ENCODE peak calls at places on chromosome 11, in seven cellular contexts. One of them, this sample, is unnamed.

GRCh38 chr11:103586756-103587155 is 449.7 kb upstream of the DDI1 start:
- DNase-seq in psoas muscle: no peak
- DNase-seq in substantia nigra: no peak
- DNase-seq in T47D: no peak
- DNase-seq in fibroblast of mammary gland: no peak
- DNase-seq in stimulated activated naive CD4-positive, alpha-beta T cell treated with Interleukin-2 at 50 U/mL for 16 hours: no peak
- DNase-seq in foreskin keratinocyte: no peak
- DNase-seq in this sample: no peak

GRCh38 chr11:31060880-31061279 is 308.7 kb downstream of the DCDC1 start:
- DNase-seq in stimulated activated naive CD4-positive, alpha-beta T cell treated with Interleukin-2 at 50 U/mL for 16 hours: no peak
- DNase-seq in fibroblast of mammary gland: peak
- DNase-seq in psoas muscle: no peak
- DNase-seq in substantia nigra: no peak
- DNase-seq in foreskin keratinocyte: no peak
- DNase-seq in T47D: peak
- DNase-seq in this sample: no peak

GRCh38 chr11:90134420-90135003 is at the start of gene NAALAD2:
- DNase-seq in substantia nigra: no peak
- DNase-seq in foreskin keratinocyte: no peak
- DNase-seq in psoas muscle: peak
- DNase-seq in stimulated activated naive CD4-positive, alpha-beta T cell treated with Interleukin-2 at 50 U/mL for 16 hours: no peak
- DNase-seq in T47D: no peak
- DNase-seq in fibroblast of mammary gland: peak
- DNase-seq in this sample: no peak

GRCh38 chr11:64384981-64385952 is 26.3 kb downstream of the RPS6KA4 start:
- DNase-seq in substantia nigra: no peak
- DNase-seq in T47D: peak
- DNase-seq in psoas muscle: no peak
- DNase-seq in foreskin keratinocyte: no peak
- DNase-seq in stimulated activated naive CD4-positive, alpha-beta T cell treated with Interleukin-2 at 50 U/mL for 16 hours: no peak
- DNase-seq in fibroblast of mammary gland: no peak
- DNase-seq in this sample: no peak

GRCh38 chr11:34275486-34275885 is 82.3 kb downstream of the ABTB2 start:
- DNase-seq in foreskin keratinocyte: no peak
- DNase-seq in stimulated activated naive CD4-positive, alpha-beta T cell treated with Interleukin-2 at 50 U/mL for 16 hours: no peak
- DNase-seq in T47D: peak
- DNase-seq in psoas muscle: no peak
- DNase-seq in substantia nigra: no peak
- DNase-seq in fibroblast of mammary gland: no peak
- DNase-seq in this sample: no peak

GRCh38 chr11:128779036-128779435 is 85.2 kb downstream of the FLI1 start:
- DNase-seq in T47D: no peak
- DNase-seq in substantia nigra: no peak
- DNase-seq in foreskin keratinocyte: no peak
- DNase-seq in stimulated activated naive CD4-positive, alpha-beta T cell treated with Interleukin-2 at 50 U/mL for 16 hours: no peak
- DNase-seq in fibroblast of mammary gland: peak
- DNase-seq in psoas muscle: no peak
- DNase-seq in this sample: no peak

GRCh38 chr11:128757235-128757711 is 63.4 kb downstream of the FLI1 start:
- DNase-seq in psoas muscle: no peak
- DNase-seq in fibroblast of mammary gland: peak
- DNase-seq in T47D: no peak
- DNase-seq in stimulated activated naive CD4-positive, alpha-beta T cell treated with Interleukin-2 at 50 U/mL for 16 hours: peak
- DNase-seq in foreskin keratinocyte: no peak
- DNase-seq in substantia nigra: no peak
- DNase-seq in this sample: peak

GRCh38 chr11:121687961-121688566 is 235.3 kb upstream of the SORL1-AS1 start:
- DNase-seq in psoas muscle: no peak
- DNase-seq in foreskin keratinocyte: no peak
- DNase-seq in T47D: peak
- DNase-seq in fibroblast of mammary gland: peak
- DNase-seq in substantia nigra: no peak
- DNase-seq in stimulated activated naive CD4-positive, alpha-beta T cell treated with Interleukin-2 at 50 U/mL for 16 hours: no peak
- DNase-seq in this sample: no peak

GRCh38 chr11:115905331-115905730 is 401.1 kb upstream of the CADM1 start:
- DNase-seq in fibroblast of mammary gland: no peak
- DNase-seq in substantia nigra: no peak
- DNase-seq in T47D: no peak
- DNase-seq in psoas muscle: no peak
- DNase-seq in stimulated activated naive CD4-positive, alpha-beta T cell treated with Interleukin-2 at 50 U/mL for 16 hours: no peak
- DNase-seq in foreskin keratinocyte: no peak
- DNase-seq in this sample: no peak

GRCh38 chr11:34774604-34775003 is 141.6 kb downstream of the APIP start:
- DNase-seq in substantia nigra: no peak
- DNase-seq in foreskin keratinocyte: no peak
- DNase-seq in T47D: no peak
- DNase-seq in stimulated activated naive CD4-positive, alpha-beta T cell treated with Interleukin-2 at 50 U/mL for 16 hours: no peak
- DNase-seq in fibroblast of mammary gland: no peak
- DNase-seq in psoas muscle: no peak
- DNase-seq in this sample: no peak